ENCODE peak calls at places on chromosomes 1 and 21, in eight cellular contexts. G, B, H, F, K, L, R and Q are unnamed samples.

GRCh38 chr1:27630859-27631491 is 4.0 kb downstream of the FGR start:
- DNase-seq in G (no peak), B (no peak), H (no peak), F (no peak), K (no peak), L (no peak), R (peak), Q (no peak)

GRCh38 chr1:239308701-239309333 is 77.6 kb upstream of the CHRM3 start:
- DNase-seq in G (peak), B (peak), H (no peak), F (peak), K (no peak), L (peak), R (no peak), Q (peak)

GRCh38 chr1:75035536-75035935 is 98.7 kb upstream of the LHX8 start:
- DNase-seq in G (no peak), B (no peak), H (no peak), F (no peak), K (no peak), L (no peak), R (no peak), Q (no peak)

GRCh38 chr1:91608876-91609275 is 108.2 kb downstream of the CDC7 start:
- DNase-seq in G (no peak), B (no peak), H (no peak), F (peak), K (no peak), L (no peak), R (no peak), Q (no peak)

GRCh38 chr1:61278966-61279365 is 196.6 kb downstream of the NFIA start:
- DNase-seq in G (no peak), B (no peak), H (no peak), F (no peak), K (no peak), L (no peak), R (no peak), Q (no peak)

GRCh38 chr1:240099329-240099728 is 7.6 kb downstream of the FMN2 start:
- DNase-seq in G (no peak), B (no peak), H (no peak), F (no peak), K (no peak), L (no peak), R (no peak), Q (no peak)

GRCh38 chr1:235703516-235703915 is 53.9 kb upstream of the GNG4 start:
- DNase-seq in G (no peak), B (no peak), H (no peak), F (peak), K (no peak), L (no peak), R (no peak), Q (no peak)

GRCh38 chr1:43913051-43913501 is 20.5 kb upstream of the ARTN start:
- DNase-seq in G (no peak), B (no peak), H (no peak), F (no peak), K (no peak), L (no peak), R (no peak), Q (no peak)

GRCh38 chr1:6783956-6784559 is 1.2 kb upstream of the CAMTA1 start:
- DNase-seq in G (no peak), B (no peak), H (no peak), F (peak), K (no peak), L (peak), R (no peak), Q (no peak)

GRCh38 chr1:10651793-10652192 is 144.7 kb downstream of the CASZ1 start:
- DNase-seq in G (no peak), B (no peak), H (no peak), F (no peak), K (no peak), L (no peak), R (no peak), Q (no peak)

GRCh38 chr1:16474166-16474800 is 33.8 kb downstream of the NECAP2 start:
- DNase-seq in G (no peak), B (no peak), H (no peak), F (no peak), K (no peak), L (no peak), R (no peak), Q (no peak)

GRCh38 chr1:195663549-195664280 is 944.5 kb downstream of the KCNT2 start:
- DNase-seq in G (peak), B (no peak), H (no peak), F (peak), K (no peak), L (no peak), R (no peak), Q (no peak)

GRCh38 chr1:244394851-244395765 is 56.6 kb downstream of the ADSS2 start:
- DNase-seq in G (no peak), B (no peak), H (no peak), F (no peak), K (no peak), L (no peak), R (no peak), Q (no peak)

GRCh38 chr1:63730211-63730610 is 43.6 kb upstream of the ROR1 start:
- DNase-seq in G (no peak), B (no peak), H (no peak), F (no peak), K (no peak), L (no peak), R (no peak), Q (no peak)

GRCh38 chr1:60427194-60427593 is 353.6 kb upstream of the C1orf87 start:
- DNase-seq in G (no peak), B (no peak), H (no peak), F (no peak), K (no peak), L (no peak), R (no peak), Q (no peak)

GRCh38 chr21:16211339-16212303 is 481.8 kb downstream of the USP25 start:
- DNase-seq in G (no peak), B (no peak), H (no peak), F (peak), K (no peak), L (no peak), R (no peak), Q (no peak)

GRCh38 chr1:204113900-204114299 is 37.9 kb downstream of the ETNK2 start:
- DNase-seq in G (no peak), B (no peak), H (no peak), F (peak), K (no peak), L (no peak), R (no peak), Q (no peak)

GRCh38 chr1:41712081-41712480 is 206.6 kb downstream of the HIVEP3 start:
- DNase-seq in G (no peak), B (no peak), H (peak), F (no peak), K (no peak), L (no peak), R (no peak), Q (no peak)

GRCh38 chr1:228306275-228307217 is 98.7 kb downstream of the OBSCN start:
- DNase-seq in G (no peak), B (no peak), H (peak), F (no peak), K (no peak), L (no peak), R (peak), Q (no peak)

GRCh38 chr1:81832573-81832972 is 31.8 kb downstream of the ADGRL2 start:
- DNase-seq in G (no peak), B (no peak), H (no peak), F (peak), K (no peak), L (no peak), R (no peak), Q (no peak)

GRCh38 chr1:28416509-28417194 is 47.1 kb downstream of the PHACTR4 start:
- DNase-seq in G (no peak), B (no peak), H (no peak), F (peak), K (no peak), L (no peak), R (no peak), Q (no peak)

GRCh38 chr1:203144661-203145060 is 17.1 kb downstream of the ADORA1 start:
- DNase-seq in G (peak), B (no peak), H (no peak), F (peak), K (no peak), L (no peak), R (no peak), Q (no peak)

GRCh38 chr1:37034301-37035013 is at the start of gene GRIK3:
- DNase-seq in G (no peak), B (peak), H (peak), F (no peak), K (no peak), L (no peak), R (no peak), Q (no peak)

GRCh38 chr1:51728611-51729155 is 111.8 kb downstream of the OSBPL9 start:
- DNase-seq in G (no peak), B (peak), H (peak), F (peak), K (no peak), L (no peak), R (no peak), Q (no peak)

GRCh38 chr1:27102134-27102706 is 52.7 kb downstream of the SLC9A1 start:
- DNase-seq in G (no peak), B (no peak), H (no peak), F (no peak), K (no peak), L (no peak), R (no peak), Q (no peak)

GRCh38 chr1:154459044-154459443 is 43.0 kb upstream of the TDRD10 start:
- DNase-seq in G (no peak), B (no peak), H (no peak), F (no peak), K (no peak), L (no peak), R (no peak), Q (no peak)

GRCh38 chr21:24045775-24046215 is 1561.5 kb downstream of the MRPL39 start:
- DNase-seq in G (peak), B (peak), H (no peak), F (peak), K (no peak), L (peak), R (peak), Q (peak)

GRCh38 chr1:47709302-47710074 is 271.6 kb downstream of the FOXD2 start:
- DNase-seq in G (peak), B (peak), H (peak), F (no peak), K (peak), L (peak), R (no peak), Q (no peak)

GRCh38 chr1:62783736-62784508 is at the start of gene ATG4C:
- DNase-seq in G (peak), B (peak), H (peak), F (peak), K (peak), L (peak), R (peak), Q (peak)

GRCh38 chr1:153793261-153793972 is 18.2 kb downstream of the SLC27A3 start:
- DNase-seq in G (no peak), B (no peak), H (no peak), F (no peak), K (no peak), L (no peak), R (no peak), Q (no peak)

GRCh38 chr1:110134050-110134595 is 16.2 kb upstream of the SLC6A17 start:
- DNase-seq in G (no peak), B (no peak), H (peak), F (no peak), K (no peak), L (no peak), R (no peak), Q (peak)

GRCh38 chr1:214541693-214542092 is 9.7 kb downstream of the PTPN14 start:
- DNase-seq in G (no peak), B (no peak), H (no peak), F (no peak), K (no peak), L (no peak), R (no peak), Q (no peak)

GRCh38 chr1:227369102-227369760 is 50.9 kb upstream of the CDC42BPA start:
- DNase-seq in G (no peak), B (no peak), H (no peak), F (no peak), K (no peak), L (no peak), R (no peak), Q (no peak)

GRCh38 chr1:14571810-14572767 is 26.4 kb upstream of the KAZN start:
- DNase-seq in G (no peak), B (peak), H (no peak), F (peak), K (no peak), L (peak), R (no peak), Q (no peak)

GRCh38 chr1:200034821-200035396 is 7.4 kb downstream of the NR5A2 start:
- DNase-seq in G (no peak), B (no peak), H (no peak), F (peak), K (no peak), L (no peak), R (no peak), Q (no peak)

GRCh38 chr1:11836955-11837766 is 10.4 kb downstream of the NPPA start:
- DNase-seq in G (no peak), B (no peak), H (no peak), F (no peak), K (no peak), L (no peak), R (no peak), Q (no peak)

GRCh38 chr21:26717146-26717739 is 128.0 kb downstream of the ADAMTS1 start:
- DNase-seq in G (no peak), B (no peak), H (peak), F (peak), K (no peak), L (no peak), R (no peak), Q (no peak)

GRCh38 chr1:232521660-232522059 is 108.3 kb downstream of the SIPA1L2 start:
- DNase-seq in G (no peak), B (no peak), H (no peak), F (no peak), K (no peak), L (no peak), R (no peak), Q (no peak)

GRCh38 chr1:159012495-159012894 is 2.8 kb downstream of the IFI16 start:
- DNase-seq in G (no peak), B (no peak), H (no peak), F (peak), K (peak), L (no peak), R (no peak), Q (no peak)